ENCODE peak calls at places on chromosomes 1 and 21, in five cellular contexts. X, W, Y, N and B are unnamed samples.

GRCh38 chr1:100352267-100353072 is at the start of gene CDC14A:
- DNase-seq in X (peak; percentile 94), W (peak; percentile 95), Y (peak; percentile 91), N (peak; percentile 78), B (peak; percentile 83)

GRCh38 chr1:168603501-168604107 is 27.2 kb downstream of the XCL1 start:
- DNase-seq in X (peak; percentile 78), W (peak; percentile 83), Y (peak; percentile 78), N (peak; percentile 64), B (peak; percentile 53)

GRCh38 chr21:45407629-45408247 is 2.8 kb downstream of the COL18A1 start:
- DNase-seq in X (no peak), W (peak; percentile 68), Y (no peak), N (no peak), B (no peak)

GRCh38 chr1:232404981-232405380 is 225.0 kb downstream of the SIPA1L2 start:
- DNase-seq in X (no peak), W (no peak), Y (no peak), N (no peak), B (no peak)

GRCh38 chr21:45530423-45531113 is 11.7 kb downstream of the SLC19A1 start:
- DNase-seq in X (peak; percentile 55), W (peak; percentile 60), Y (peak; percentile 13), N (no peak), B (no peak)

GRCh38 chr21:41640756-41641509 is 125.9 kb downstream of the RIPK4 start:
- DNase-seq in X (no peak), W (peak; percentile 77), Y (no peak), N (no peak), B (no peak)

GRCh38 chr1:198660341-198661056 is 21.7 kb downstream of the PTPRC start:
- DNase-seq in X (no peak), W (no peak), Y (no peak), N (no peak), B (no peak)

GRCh38 chr1:158053276-158053675 is 59.8 kb downstream of the KIRREL1 start:
- DNase-seq in X (no peak), W (no peak), Y (no peak), N (no peak), B (no peak)

GRCh38 chr1:30794260-30794659 is 36.7 kb upstream of the LAPTM5 start:
- DNase-seq in X (no peak), W (no peak), Y (no peak), N (no peak), B (no peak)

GRCh38 chr1:244381887-244382565 is 69.7 kb downstream of the ADSS2 start:
- DNase-seq in X (no peak), W (no peak), Y (no peak), N (no peak), B (no peak)

GRCh38 chr21:42939581-42940413 is 14.4 kb upstream of the ERVH48-1 start:
- DNase-seq in X (peak; percentile 91), W (peak; percentile 91), Y (no peak), N (no peak), B (no peak)

GRCh38 chr1:173856903-173857302 is 10.9 kb downstream of the GAS5 start:
- DNase-seq in X (no peak), W (no peak), Y (no peak), N (no peak), B (no peak)

GRCh38 chr1:81424056-81424455 is 376.7 kb upstream of the ADGRL2 start:
- DNase-seq in X (no peak), W (no peak), Y (no peak), N (no peak), B (no peak)

DNA sequence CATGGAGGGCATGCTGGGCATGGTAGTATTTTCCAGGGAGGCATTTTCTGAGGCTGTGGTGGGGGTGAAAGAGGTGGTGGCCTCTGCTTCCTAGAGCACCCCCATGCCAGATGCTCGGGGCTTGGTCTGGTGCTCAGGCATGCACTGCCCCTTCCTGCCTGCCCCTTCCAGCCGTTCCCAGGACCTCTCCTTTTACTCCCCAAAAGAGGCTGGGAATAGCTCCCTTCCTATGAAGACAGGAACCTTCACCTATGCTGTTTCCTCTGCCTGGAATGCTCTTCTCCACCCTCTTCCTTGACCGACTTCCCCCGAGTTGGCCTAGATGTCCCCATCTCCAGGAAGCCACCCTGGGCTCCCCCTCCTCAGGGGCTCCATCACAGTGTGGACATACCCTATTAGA is 9.1 kb downstream of the EDN2 start:
- DNase-seq in X (no peak), W (no peak), Y (no peak), N (no peak), B (no peak)
- H3K4me1 ChIP-seq in X (peaks cover 50% of the 10 kb centered on the region), W (peaks cover 40% of the 10 kb centered on the region), Y (peaks cover 55% of the 10 kb centered on the region), N (no peaks in the 10 kb centered on the region), B (no peaks in the 10 kb centered on the region)

GRCh38 chr1:203197625-203198024 is 11.1 kb upstream of the CHI3L1 start:
- DNase-seq in X (no peak), W (peak; percentile 13), Y (no peak), N (no peak), B (no peak)
- H3K27ac ChIP-seq in X (no peak overlapping the region), W (no peak overlapping the region), Y (no peak overlapping the region), N (no peak overlapping the region), B (no peak overlapping the region)

GRCh38 chr21:34223376-34223775 is 140.4 kb upstream of the KCNE2 start:
- DNase-seq in X (no peak), W (no peak), Y (no peak), N (no peak), B (no peak)
- H3K4me3 ChIP-seq in X (no peak overlapping the region), W (no peak overlapping the region), Y (no peak overlapping the region), N (no peak overlapping the region), B (no peak overlapping the region)

DNA sequence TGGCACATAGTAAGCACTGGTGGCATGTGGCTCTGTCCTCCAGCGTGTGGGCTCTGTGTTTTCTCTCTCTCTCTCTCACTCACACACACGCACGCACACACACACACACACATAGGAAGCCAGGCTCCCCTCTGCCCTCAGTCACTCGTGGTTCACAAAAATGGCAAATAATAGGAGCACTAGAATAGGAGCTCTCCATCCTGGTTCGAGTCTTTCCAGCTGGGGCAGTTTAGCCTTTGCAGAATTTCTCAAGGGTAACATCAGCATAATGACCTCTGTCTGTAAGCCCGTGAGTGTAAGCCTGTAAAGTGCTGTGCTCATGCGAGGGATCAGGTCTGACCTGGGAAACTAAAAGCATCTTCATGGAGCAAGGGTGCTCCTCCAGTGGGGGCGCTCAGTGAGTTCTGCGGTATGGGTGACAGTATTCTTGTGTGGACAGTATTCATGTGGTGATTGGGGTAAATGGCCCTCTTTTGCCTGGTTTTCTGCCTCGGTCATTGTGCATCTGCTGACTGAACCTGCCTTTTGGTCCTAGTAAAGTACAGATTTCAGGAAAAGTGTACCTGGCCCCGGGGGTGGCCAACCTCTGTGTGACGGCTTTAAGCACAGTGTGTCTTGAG is 839 bp upstream of the ZC3H12A start:
- DNase-seq in X (no peak), W (no peak), Y (no peak), N (no peak), B (no peak)
- H3K4me1 ChIP-seq in X (peaks cover 71% of the 10 kb centered on the region), W (peaks cover 73% of the 10 kb centered on the region), Y (peaks cover 71% of the 10 kb centered on the region), N (peaks cover 30% of the 10 kb centered on the region), B (peaks cover 37% of the 10 kb centered on the region)

GRCh38 chr1:42964032-42964812 is 5.6 kb upstream of the SLC2A1 start:
- DNase-seq in X (no peak), W (no peak), Y (no peak), N (no peak), B (no peak)
- H3K27ac ChIP-seq in X (peak overlapping the region; percentile 70), W (peak overlapping the region; percentile 99), Y (no peak overlapping the region), N (no peak overlapping the region), B (no peak overlapping the region)